ENCODE peak calls at places on chromosomes 2 and 18, in four cellular contexts. Z is GM23338, K is transverse colon, H is stomach. M is an unnamed sample.

GRCh38 chr2:48768669-48769068 is 13.1 kb upstream of the LHCGR start:
- DNase-seq in H (no peak), K (no peak), Z (no peak), M (no peak)

GRCh38 chr2:11674983-11675382 is 5.0 kb upstream of the NTSR2 start:
- DNase-seq in H (no peak), Z (no peak), K (no peak), M (no peak)

GRCh38 chr2:232876071-232876977 is 6.3 kb downstream of the SNORC start:
- DNase-seq in K (peak; percentile 59), H (peak; percentile 44), Z (peak; percentile 65), M (peak; percentile 52)

GRCh38 chr18:9992300-9992987 is 78.6 kb downstream of the VAPA start:
- DNase-seq in H (no peak), K (no peak), Z (no peak), M (no peak)

GRCh38 chr18:75034937-75035336 is 174.0 kb downstream of the PTGR3 start:
- DNase-seq in K (no peak), Z (no peak), H (no peak), M (no peak)

GRCh38 chr2:24888177-24888576 is 31.9 kb downstream of the ADCY3 start:
- DNase-seq in H (no peak), Z (no peak), K (no peak), M (no peak)

GRCh38 chr2:136235451-136236418 is 117.8 kb upstream of the CXCR4 start:
- DNase-seq in Z (no peak), H (no peak), K (no peak), M (no peak)

GRCh38 chr2:111135910-111136297 is 15.2 kb downstream of the BCL2L11 start:
- DNase-seq in Z (peak; percentile 53), H (no peak), K (no peak), M (no peak)

GRCh38 chr2:38409136-38409903 is 32.2 kb upstream of the ATL2 start:
- DNase-seq in Z (no peak), K (no peak), H (peak; percentile 63), M (peak; percentile 19)

GRCh38 chr2:171550613-171551012 is 28.3 kb downstream of the CYBRD1 start:
- DNase-seq in K (no peak), H (no peak), Z (no peak), M (no peak)

GRCh38 chr18:63961430-63961980 is 8.4 kb upstream of the SERPINB8 start:
- DNase-seq in Z (no peak), K (no peak), H (no peak), M (no peak)

GRCh38 chr2:204282081-204282480 is 263.2 kb upstream of the PARD3B start:
- DNase-seq in H (no peak), K (no peak), Z (no peak), M (no peak)

GRCh38 chr2:156423674-156424282 is 12.4 kb upstream of the GPD2 start:
- DNase-seq in H (no peak), Z (no peak), K (no peak), M (no peak)

GRCh38 chr18:31658670-31659573 is 25.5 kb downstream of the B4GALT6 start:
- DNase-seq in Z (no peak), K (no peak), H (no peak), M (no peak)

GRCh38 chr2:13332060-13332459 is 615.3 kb downstream of the TRIB2 start:
- DNase-seq in Z (no peak), H (no peak), K (no peak), M (no peak)

GRCh38 chr2:127569274-127570065 is 34.0 kb downstream of the MYO7B start:
- DNase-seq in Z (no peak), K (no peak), H (no peak), M (no peak)

GRCh38 chr18:70417847-70418246 is 129.0 kb downstream of the SOCS6 start:
- DNase-seq in H (no peak), K (no peak), Z (no peak), M (no peak)

GRCh38 chr2:157900684-157901083 is 24.6 kb upstream of the ACVR1 start:
- DNase-seq in K (no peak), Z (no peak), H (no peak), M (no peak)

GRCh38 chr2:202034249-202035088 is 814 bp downstream of the FZD7 start:
- DNase-seq in Z (no peak), K (peak; percentile 21), H (no peak), M (peak; percentile 35)

GRCh38 chr2:1997409-1997808 is 253.1 kb upstream of the PXDN start:
- DNase-seq in Z (no peak), H (peak; percentile 37), K (peak; percentile 28), M (no peak)

GRCh38 chr18:32907215-32907590 is 134.4 kb upstream of the KLHL14 start:
- DNase-seq in K (no peak), Z (no peak), H (no peak), M (no peak)

GRCh38 chr2:48170281-48170680 is 264.0 kb upstream of the FBXO11 start:
- DNase-seq in K (no peak), H (no peak), Z (no peak), M (no peak)

GRCh38 chr2:187499941-187500532 is 52.0 kb upstream of the CALCRL start:
- DNase-seq in K (peak; percentile 57), H (peak; percentile 63), Z (peak; percentile 78), M (no peak)

GRCh38 chr2:29281585-29281984 is 166.4 kb downstream of the CLIP4 start:
- DNase-seq in Z (no peak), H (peak; percentile 30), K (no peak), M (no peak)

GRCh38 chr2:33377048-33377447 is 99.4 kb upstream of the RASGRP3 start:
- DNase-seq in Z (no peak), K (no peak), H (no peak), M (no peak)

GRCh38 chr2:101961287-101962242 is 30.2 kb upstream of the IL1R2 start:
- DNase-seq in H (peak; percentile 61), Z (no peak), K (peak; percentile 68), M (no peak)

GRCh38 chr2:65185012-65185411 is 42.6 kb upstream of the ACTR2 start:
- DNase-seq in K (no peak), Z (no peak), H (no peak), M (no peak)

GRCh38 chr2:65186093-65186868 is 41.4 kb upstream of the ACTR2 start:
- DNase-seq in K (peak; percentile 59), Z (no peak), H (peak; percentile 47), M (no peak)

GRCh38 chr2:65182570-65182969 is 45.1 kb upstream of the ACTR2 start:
- DNase-seq in Z (no peak), K (no peak), H (no peak), M (no peak)

DNA sequence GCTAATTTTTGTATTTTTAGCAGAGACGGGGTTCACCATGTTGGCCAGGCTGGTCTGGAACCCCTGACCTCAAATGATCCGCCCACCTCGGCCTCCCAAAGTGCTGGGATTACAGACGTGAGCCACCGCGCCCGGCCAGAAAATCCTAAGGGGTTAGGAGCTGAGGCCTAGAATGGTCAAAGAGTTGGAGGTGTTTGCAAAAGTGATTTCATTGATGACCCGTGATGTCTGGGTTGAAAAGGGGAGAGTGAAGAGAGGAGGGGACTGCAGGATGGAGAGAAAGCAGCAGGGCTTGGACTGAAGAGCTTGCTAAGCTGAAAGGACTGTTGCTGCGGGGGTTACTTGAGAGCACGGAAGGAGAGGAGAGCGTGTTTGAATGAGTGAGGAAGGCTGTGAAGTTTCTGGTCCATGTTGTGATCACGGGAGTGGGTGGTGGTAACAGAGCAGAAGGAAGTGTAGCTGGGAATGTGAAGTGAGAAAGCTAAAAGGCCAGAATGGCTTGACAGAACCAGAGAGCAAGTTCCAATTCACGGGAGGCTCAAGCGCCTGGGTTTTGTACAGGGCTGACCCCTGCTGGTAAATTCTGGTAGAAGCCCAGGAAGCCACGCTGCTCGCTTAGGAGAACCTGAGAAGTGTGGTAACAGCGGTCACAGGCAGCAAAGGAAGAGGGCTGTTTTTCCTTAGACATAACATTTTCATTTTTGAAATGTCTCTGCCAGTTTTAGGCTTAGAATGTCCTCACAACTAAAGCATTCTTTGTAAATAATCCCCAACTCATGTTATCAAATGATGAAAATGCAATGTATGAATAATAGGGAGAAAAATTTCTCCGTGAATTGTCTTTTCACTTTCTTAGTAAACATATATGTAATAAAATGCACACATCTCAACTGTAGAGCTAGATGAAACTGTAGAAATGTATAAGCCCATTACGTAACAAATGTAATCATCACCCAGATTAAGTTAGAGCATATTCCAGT is 40.5 kb upstream of the ACTR2 start:
- DNase-seq in Z (peak; percentile 91), K (peak; percentile 89), H (peak; percentile 88), M (peak; percentile 69)
- TF ChIP-seq POLR2AphosphoS5 in Z (no peak), K (no peak), H (no peak), M (no peak)

GRCh38 chr2:60880988-60881932 is at the start of gene REL:
- DNase-seq in H (peak; percentile 94), Z (peak; percentile 95), K (peak; percentile 95), M (peak; percentile 75)
- TF ChIP-seq POLR2AphosphoS5 in H (peak; percentile 91), Z (peak; percentile 76), K (peak; percentile 93), M (peak; percentile 74)

DNA sequence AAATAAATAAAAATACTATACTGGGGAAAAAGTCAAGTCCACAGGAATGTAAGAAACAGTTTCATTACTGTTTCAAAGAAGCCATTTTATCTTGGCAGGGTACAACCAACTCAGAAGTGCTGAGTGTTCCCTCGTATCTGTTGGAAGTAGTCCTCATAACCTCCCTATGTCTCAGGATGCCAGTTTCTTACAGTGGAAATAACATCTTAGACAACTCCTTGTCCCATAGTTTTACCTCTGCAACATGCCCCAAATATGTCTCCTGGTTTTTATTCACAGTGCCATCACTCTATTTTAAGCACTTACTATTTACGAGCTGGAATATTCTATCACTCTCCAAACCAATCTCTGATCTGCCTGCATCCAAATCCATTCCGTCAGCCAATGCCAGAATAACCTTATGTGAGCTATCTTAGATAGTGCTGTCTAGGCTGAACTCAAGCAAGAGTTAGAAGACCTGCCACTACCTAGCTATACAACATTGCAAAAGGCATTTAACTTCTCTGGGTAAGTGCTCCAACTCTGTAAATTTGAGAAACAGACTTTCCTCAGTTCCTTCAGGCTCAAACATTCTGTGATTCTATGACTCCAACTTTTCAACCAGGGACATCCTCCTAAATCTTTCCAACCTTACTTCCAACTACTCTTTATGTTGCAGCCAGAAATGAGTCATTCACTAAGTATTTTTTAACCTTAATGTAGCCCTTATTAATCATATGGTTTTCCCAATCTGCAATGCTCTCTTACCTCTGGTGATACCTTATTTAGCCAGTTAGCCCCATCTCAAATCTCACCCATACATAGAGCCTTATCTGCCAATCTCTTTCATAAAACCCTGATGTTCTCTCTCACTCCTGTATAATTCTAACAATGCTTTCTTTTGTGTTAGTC is 66.7 kb downstream of the RTN4 start:
- DNase-seq in Z (no peak), H (no peak), K (no peak), M (no peak)
- TF ChIP-seq POLR2AphosphoS5 in Z (no peak), H (no peak), K (no peak), M (no peak)

GRCh38 chr2:217852812-217853211 is 150.0 kb downstream of the TNS1 start:
- DNase-seq in Z (no peak), H (no peak), K (no peak), M (no peak)

GRCh38 chr2:217853961-217854360 is 148.8 kb downstream of the TNS1 start:
- DNase-seq in Z (no peak), K (no peak), H (no peak), M (no peak)

GRCh38 chr2:217851191-217852020 is 151.4 kb downstream of the TNS1 start:
- DNase-seq in H (no peak), Z (no peak), K (peak; percentile 37), M (no peak)

GRCh38 chr2:217854684-217855083 is 148.1 kb downstream of the TNS1 start:
- DNase-seq in H (no peak), Z (no peak), K (no peak), M (no peak)

DNA sequence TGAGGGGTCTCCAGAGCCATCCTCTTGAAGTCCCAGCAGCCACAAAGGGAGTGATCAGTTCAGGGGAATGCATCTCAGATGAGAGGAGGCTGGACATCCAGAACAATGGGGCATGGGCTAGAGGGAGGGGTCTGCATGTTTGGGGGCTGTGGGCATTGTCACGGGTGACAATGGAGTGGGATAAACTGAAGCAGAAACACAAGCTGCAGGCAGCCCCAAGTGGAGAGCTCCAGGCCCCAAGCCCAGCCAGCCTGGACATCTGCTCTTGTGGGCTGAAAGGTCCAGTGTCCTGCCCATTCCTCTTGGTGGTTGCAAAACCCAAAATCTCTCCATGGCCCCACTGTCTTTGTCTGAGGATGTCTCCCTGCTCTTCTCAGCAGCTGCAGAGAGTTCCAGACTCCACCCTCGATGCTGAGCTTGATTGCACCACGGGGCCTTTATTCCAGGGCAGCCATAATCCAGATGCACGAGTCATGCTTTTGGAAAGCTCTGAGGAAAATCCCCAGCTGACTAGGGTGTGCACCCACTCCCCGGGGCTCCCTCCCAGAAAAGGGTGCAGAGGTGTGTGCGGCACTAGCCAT is 149.4 kb downstream of the TNS1 start:
- DNase-seq in H (no peak), Z (no peak), K (no peak), M (no peak)
- TF ChIP-seq POLR2AphosphoS5 in H (no peak), Z (no peak), K (peak; percentile 6), M (no peak)